ENCODE peak calls at places on chromosomes 12 and 14, in five cellular contexts. One of them, this sample, is unnamed.

GRCh38 chr14:97306785-97307246 is 509.6 kb downstream of the VRK1 start:
- DNase-seq in mesendoderm: no peak
- DNase-seq in H9: no peak
- DNase-seq in neuronal stem cell: no peak
- DNase-seq in IMR-90: no peak
- DNase-seq in this sample: no peak

GRCh38 chr12:47995976-47996375 is 8.3 kb downstream of the COL2A1 start:
- DNase-seq in mesendoderm: no peak
- DNase-seq in H9: no peak
- DNase-seq in neuronal stem cell: no peak
- DNase-seq in IMR-90: peak
- DNase-seq in this sample: no peak

GRCh38 chr14:52033131-52033642 is 35.7 kb downstream of the NID2 start:
- DNase-seq in mesendoderm: peak
- DNase-seq in H9: no peak
- DNase-seq in neuronal stem cell: no peak
- DNase-seq in IMR-90: peak
- DNase-seq in this sample: peak

GRCh38 chr12:47107926-47108325 is 28.2 kb upstream of the AMIGO2 start:
- DNase-seq in mesendoderm: no peak
- DNase-seq in H9: no peak
- DNase-seq in neuronal stem cell: no peak
- DNase-seq in IMR-90: no peak
- DNase-seq in this sample: no peak

GRCh38 chr12:108643941-108644742 is 10.4 kb upstream of the SELPLG start:
- DNase-seq in mesendoderm: no peak
- DNase-seq in H9: peak
- DNase-seq in neuronal stem cell: no peak
- DNase-seq in IMR-90: no peak
- DNase-seq in this sample: no peak

GRCh38 chr14:52349731-52350130 is 35.6 kb downstream of the PTGER2 start:
- DNase-seq in mesendoderm: no peak
- DNase-seq in H9: no peak
- DNase-seq in neuronal stem cell: no peak
- DNase-seq in IMR-90: no peak
- DNase-seq in this sample: peak

GRCh38 chr14:92647499-92648279 is 100.7 kb downstream of the LGMN start:
- DNase-seq in mesendoderm: no peak
- DNase-seq in H9: no peak
- DNase-seq in neuronal stem cell: no peak
- DNase-seq in IMR-90: peak
- DNase-seq in this sample: peak

GRCh38 chr12:56010112-56010570 is 10.7 kb upstream of the IKZF4 start:
- DNase-seq in mesendoderm: no peak
- DNase-seq in H9: no peak
- DNase-seq in neuronal stem cell: no peak
- DNase-seq in IMR-90: no peak
- DNase-seq in this sample: no peak

GRCh38 chr14:21940887-21941855 is 267.6 kb upstream of the OR4E1 start:
- DNase-seq in mesendoderm: peak
- DNase-seq in H9: peak
- DNase-seq in neuronal stem cell: peak
- DNase-seq in IMR-90: peak
- DNase-seq in this sample: peak

GRCh38 chr12:14514946-14515345 is 52.7 kb downstream of the PLBD1 start:
- DNase-seq in mesendoderm: no peak
- DNase-seq in H9: no peak
- DNase-seq in neuronal stem cell: no peak
- DNase-seq in IMR-90: no peak
- DNase-seq in this sample: peak

GRCh38 chr12:114933428-114934160 is 249.6 kb upstream of the TBX3 start:
- DNase-seq in mesendoderm: peak
- DNase-seq in H9: no peak
- DNase-seq in neuronal stem cell: no peak
- DNase-seq in IMR-90: peak
- DNase-seq in this sample: peak

GRCh38 chr14:50619569-50620141 is 48.5 kb downstream of the SAV1 start:
- DNase-seq in mesendoderm: peak
- DNase-seq in H9: no peak
- DNase-seq in neuronal stem cell: no peak
- DNase-seq in IMR-90: peak
- DNase-seq in this sample: peak

GRCh38 chr12:69509308-69509736 is 39.1 kb downstream of the FRS2 start:
- DNase-seq in mesendoderm: peak
- DNase-seq in H9: no peak
- DNase-seq in neuronal stem cell: no peak
- DNase-seq in IMR-90: peak
- DNase-seq in this sample: peak

GRCh38 chr14:34093878-34094277 is 143.0 kb upstream of the EGLN3 start:
- DNase-seq in mesendoderm: no peak
- DNase-seq in H9: no peak
- DNase-seq in neuronal stem cell: no peak
- DNase-seq in IMR-90: no peak
- DNase-seq in this sample: no peak

GRCh38 chr14:70254476-70254961 is 65.8 kb upstream of the SLC8A3 start:
- DNase-seq in mesendoderm: peak
- DNase-seq in H9: peak
- DNase-seq in neuronal stem cell: peak
- DNase-seq in IMR-90: peak
- DNase-seq in this sample: peak

GRCh38 chr12:102197789-102198188 is at the start of gene PMCH:
- DNase-seq in mesendoderm: no peak
- DNase-seq in H9: no peak
- DNase-seq in neuronal stem cell: no peak
- DNase-seq in IMR-90: peak
- DNase-seq in this sample: peak

GRCh38 chr12:102958073-102958829 is 777 bp downstream of the ASCL1 start:
- DNase-seq in mesendoderm: peak
- DNase-seq in H9: peak
- DNase-seq in neuronal stem cell: peak
- DNase-seq in IMR-90: peak
- DNase-seq in this sample: peak

GRCh38 chr12:15939111-15939510 is 28.0 kb downstream of the DERA start:
- DNase-seq in mesendoderm: no peak
- DNase-seq in H9: no peak
- DNase-seq in neuronal stem cell: no peak
- DNase-seq in IMR-90: no peak
- DNase-seq in this sample: no peak

GRCh38 chr12:46944771-46945170 is 119.0 kb upstream of the SLC38A4 start:
- DNase-seq in mesendoderm: no peak
- DNase-seq in H9: no peak
- DNase-seq in neuronal stem cell: no peak
- DNase-seq in IMR-90: no peak
- DNase-seq in this sample: peak

GRCh38 chr14:89137514-89138163 is 279.4 kb downstream of the FOXN3 start:
- DNase-seq in mesendoderm: no peak
- DNase-seq in H9: no peak
- DNase-seq in neuronal stem cell: no peak
- DNase-seq in IMR-90: peak
- DNase-seq in this sample: peak

GRCh38 chr12:25283006-25283405 is 32.3 kb upstream of the KRAS start:
- DNase-seq in mesendoderm: no peak
- DNase-seq in H9: no peak
- DNase-seq in neuronal stem cell: no peak
- DNase-seq in IMR-90: peak
- DNase-seq in this sample: peak

GRCh38 chr14:101369194-101369915 is 191.9 kb upstream of the DIO3 start:
- DNase-seq in mesendoderm: no peak
- DNase-seq in H9: no peak
- DNase-seq in neuronal stem cell: no peak
- DNase-seq in IMR-90: no peak
- DNase-seq in this sample: no peak

GRCh38 chr14:91387135-91387849 is 30.3 kb downstream of the CCDC88C start:
- DNase-seq in mesendoderm: no peak
- DNase-seq in H9: no peak
- DNase-seq in neuronal stem cell: no peak
- DNase-seq in IMR-90: peak
- DNase-seq in this sample: peak

GRCh38 chr14:52694761-52695480 is 437 bp downstream of the ERO1A start:
- DNase-seq in mesendoderm: peak
- DNase-seq in H9: no peak
- DNase-seq in neuronal stem cell: peak
- DNase-seq in IMR-90: peak
- DNase-seq in this sample: peak

GRCh38 chr12:71441836-71442566 is 2.4 kb downstream of the LGR5 start:
- DNase-seq in mesendoderm: peak
- DNase-seq in H9: no peak
- DNase-seq in neuronal stem cell: no peak
- DNase-seq in IMR-90: no peak
- DNase-seq in this sample: no peak

GRCh38 chr14:53399057-53399456 is 245.9 kb upstream of the DDHD1 start:
- DNase-seq in mesendoderm: peak
- DNase-seq in H9: peak
- DNase-seq in neuronal stem cell: peak
- DNase-seq in IMR-90: peak
- DNase-seq in this sample: peak

GRCh38 chr12:9928607-9929006 is 3.6 kb downstream of the CLEC2A start:
- DNase-seq in mesendoderm: no peak
- DNase-seq in H9: no peak
- DNase-seq in neuronal stem cell: no peak
- DNase-seq in IMR-90: no peak
- DNase-seq in this sample: no peak

GRCh38 chr14:105491366-105492006 is 440 bp downstream of the TEDC1 start:
- DNase-seq in mesendoderm: peak
- DNase-seq in H9: peak
- DNase-seq in neuronal stem cell: no peak
- DNase-seq in IMR-90: peak
- DNase-seq in this sample: peak

GRCh38 chr12:120369476-120370342 is 745 bp upstream of the MSI1 start:
- DNase-seq in mesendoderm: no peak
- DNase-seq in H9: peak
- DNase-seq in neuronal stem cell: no peak
- DNase-seq in IMR-90: no peak
- DNase-seq in this sample: no peak

GRCh38 chr12:120368789-120369475 is at the start of gene MSI1:
- DNase-seq in mesendoderm: no peak
- DNase-seq in H9: no peak
- DNase-seq in neuronal stem cell: no peak
- DNase-seq in IMR-90: no peak
- DNase-seq in this sample: no peak

GRCh38 chr12:120367924-120368788 is 808 bp downstream of the MSI1 start:
- DNase-seq in mesendoderm: peak
- DNase-seq in H9: peak
- DNase-seq in neuronal stem cell: no peak
- DNase-seq in IMR-90: no peak
- DNase-seq in this sample: no peak

GRCh38 chr12:120373683-120374082 is 4.7 kb upstream of the MSI1 start:
- DNase-seq in mesendoderm: no peak
- DNase-seq in H9: no peak
- DNase-seq in neuronal stem cell: no peak
- DNase-seq in IMR-90: no peak
- DNase-seq in this sample: no peak

GRCh38 chr12:120370343-120371243 is 1.6 kb upstream of the MSI1 start:
- DNase-seq in mesendoderm: no peak
- DNase-seq in H9: no peak
- DNase-seq in neuronal stem cell: no peak
- DNase-seq in IMR-90: no peak
- DNase-seq in this sample: no peak
- H2BK5ac ChIP-seq in mesendoderm: no peak
- H2BK5ac ChIP-seq in H9: no peak
- H2BK5ac ChIP-seq in neuronal stem cell: peak
- H2BK5ac ChIP-seq in IMR-90: no peak
- H2BK5ac ChIP-seq in this sample: no peak

GRCh38 chr12:57097554-57097835 is 8.6 kb downstream of the NAB2 start:
- DNase-seq in mesendoderm: no peak
- DNase-seq in H9: no peak
- DNase-seq in neuronal stem cell: no peak
- DNase-seq in IMR-90: no peak
- DNase-seq in this sample: no peak

GRCh38 chr12:57095440-57095839 is 6.5 kb downstream of the NAB2 start:
- DNase-seq in mesendoderm: no peak
- DNase-seq in H9: no peak
- DNase-seq in neuronal stem cell: no peak
- DNase-seq in IMR-90: no peak
- DNase-seq in this sample: no peak

GRCh38 chr12:57094194-57095160 is 5.6 kb downstream of the NAB2 start:
- DNase-seq in mesendoderm: no peak
- DNase-seq in H9: no peak
- DNase-seq in neuronal stem cell: no peak
- DNase-seq in IMR-90: no peak
- DNase-seq in this sample: no peak

GRCh38 chr12:57096748-57097553 is 8.0 kb downstream of the NAB2 start:
- DNase-seq in mesendoderm: no peak
- DNase-seq in H9: no peak
- DNase-seq in neuronal stem cell: no peak
- DNase-seq in IMR-90: no peak
- DNase-seq in this sample: no peak

DNA sequence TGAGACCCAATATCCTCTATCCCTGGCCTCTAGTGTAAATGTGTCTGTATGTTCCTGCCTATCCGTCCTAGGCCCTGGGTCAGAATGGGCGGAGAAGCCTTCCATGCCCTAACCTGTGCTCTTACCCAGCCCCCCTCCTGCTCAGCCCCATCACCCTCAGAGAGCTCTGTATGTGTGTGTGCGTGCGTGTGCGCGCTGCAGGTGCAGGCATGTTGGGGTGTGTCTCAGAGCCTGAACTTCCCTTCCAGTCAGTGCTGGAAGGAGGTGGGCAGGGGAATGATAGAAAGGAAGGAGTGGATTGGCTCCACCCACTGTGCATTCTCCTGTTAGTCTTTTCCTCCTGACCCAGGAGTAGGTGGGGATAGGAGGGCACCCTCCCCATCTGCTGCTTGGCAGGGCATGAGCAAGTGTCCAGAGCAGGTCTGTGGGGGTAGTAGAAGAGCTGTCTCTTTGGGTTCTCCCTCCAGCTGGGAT is 7.2 kb downstream of the NAB2 start:
- DNase-seq in mesendoderm: no peak
- DNase-seq in H9: no peak
- DNase-seq in neuronal stem cell: no peak
- DNase-seq in IMR-90: no peak
- DNase-seq in this sample: no peak
- H2BK5ac ChIP-seq in mesendoderm: no peak
- H2BK5ac ChIP-seq in H9: no peak
- H2BK5ac ChIP-seq in neuronal stem cell: no peak
- H2BK5ac ChIP-seq in IMR-90: peak
- H2BK5ac ChIP-seq in this sample: no peak

GRCh38 chr12:1912580-1913376 is 5.7 kb downstream of the CACNA2D4 start:
- DNase-seq in mesendoderm: peak
- DNase-seq in H9: peak
- DNase-seq in neuronal stem cell: no peak
- DNase-seq in IMR-90: no peak
- DNase-seq in this sample: peak
- H2BK5ac ChIP-seq in mesendoderm: no peak
- H2BK5ac ChIP-seq in H9: no peak
- H2BK5ac ChIP-seq in neuronal stem cell: no peak
- H2BK5ac ChIP-seq in IMR-90: no peak
- H2BK5ac ChIP-seq in this sample: no peak

DNA sequence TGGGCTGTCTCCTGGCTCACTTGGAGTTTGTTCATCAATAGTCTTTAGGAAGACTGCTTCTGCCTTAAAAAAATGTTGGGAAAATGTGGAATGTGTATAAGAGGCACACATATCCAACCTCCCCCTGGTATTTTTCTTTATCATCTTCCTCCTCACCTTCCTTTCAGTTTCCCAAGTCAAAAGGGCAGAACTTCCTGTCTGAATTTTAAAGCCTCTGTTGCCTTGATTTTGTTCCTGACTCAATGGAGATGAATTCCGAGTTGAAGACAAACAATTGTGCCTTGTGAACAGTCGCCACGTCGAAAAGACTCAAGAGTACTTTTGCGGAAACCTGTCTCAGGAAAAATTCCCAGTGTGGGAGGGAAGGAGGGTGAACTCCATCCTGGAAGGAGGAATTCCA is 50.3 kb upstream of the ELK3 start:
- DNase-seq in mesendoderm: no peak
- DNase-seq in H9: no peak
- DNase-seq in neuronal stem cell: no peak
- DNase-seq in IMR-90: no peak
- DNase-seq in this sample: no peak
- H2BK5ac ChIP-seq in mesendoderm: no peak
- H2BK5ac ChIP-seq in H9: no peak
- H2BK5ac ChIP-seq in neuronal stem cell: no peak
- H2BK5ac ChIP-seq in IMR-90: no peak
- H2BK5ac ChIP-seq in this sample: no peak